ENCODE peak calls at places on chromosomes 7 and 10, in five cellular contexts. I is GM12878, F is H1, J is NT2/D1, C is HepG2. N is an unnamed sample.

GRCh38 chr10:80281784-80282505 is 7.5 kb downstream of the MAT1A start:
- DNase-seq in I (no peak), J (no peak), C (peak; percentile 82), F (no peak), N (no peak)

GRCh38 chr7:97027427-97028234 is 3.0 kb upstream of the DLX5 start:
- DNase-seq in C (peak; percentile 70), I (peak; percentile 13), F (peak; percentile 88), J (no peak), N (peak; percentile 76)

GRCh38 chr7:26777383-26777782 is 87.0 kb downstream of the SKAP2 start:
- DNase-seq in C (no peak), F (no peak), J (no peak), I (no peak), N (no peak)

GRCh38 chr7:149027560-149028345 is 552 bp downstream of the PDIA4 start:
- DNase-seq in I (no peak), C (no peak), F (no peak), J (no peak), N (no peak)

GRCh38 chr7:73766556-73767229 is 3.4 kb downstream of the CLDN3 start:
- DNase-seq in C (no peak), J (no peak), F (no peak), I (no peak), N (no peak)

GRCh38 chr10:50224330-50224952 is 26.9 kb downstream of the ASAH2 start:
- DNase-seq in J (peak; percentile 23), F (no peak), I (peak; percentile 36), C (peak; percentile 77), N (peak; percentile 56)

GRCh38 chr10:50622497-50623298 is 1.1 kb downstream of the SGMS1 start:
- DNase-seq in F (no peak), C (no peak), I (no peak), J (no peak), N (peak; percentile 18)

GRCh38 chr10:33216661-33217427 is 117.6 kb downstream of the NRP1 start:
- DNase-seq in J (no peak), C (peak; percentile 17), F (no peak), I (no peak), N (no peak)

GRCh38 chr7:51006483-51007235 is 224.0 kb upstream of the GRB10 start:
- DNase-seq in I (no peak), C (no peak), J (no peak), F (peak; percentile 36), N (no peak)

GRCh38 chr10:101011517-101012423 is 12.2 kb downstream of the LZTS2 start:
- DNase-seq in F (peak; percentile 65), J (no peak), I (no peak), C (peak; percentile 73), N (peak; percentile 67)

GRCh38 chr7:77330169-77330882 is 85.8 kb downstream of the GSAP start:
- DNase-seq in F (no peak), C (no peak), I (peak; percentile 86), J (no peak), N (no peak)

GRCh38 chr7:134153493-134154093 is 26.5 kb downstream of the LRGUK start:
- DNase-seq in I (no peak), C (no peak), F (no peak), J (no peak), N (no peak)

GRCh38 chr10:72248477-72249151 is 25.1 kb upstream of the DDIT4 start:
- DNase-seq in F (peak; percentile 61), I (peak; percentile 99), J (no peak), C (peak; percentile 68), N (peak; percentile 53)

GRCh38 chr10:71228875-71229720 is 16.7 kb downstream of the UNC5B start:
- DNase-seq in I (no peak), C (no peak), J (no peak), F (no peak), N (no peak)

GRCh38 chr7:129650056-129650758 is 38.7 kb downstream of the NRF1 start:
- DNase-seq in C (no peak), J (no peak), F (no peak), I (no peak), N (no peak)

GRCh38 chr7:17090751-17091150 is 207.7 kb upstream of the AHR start:
- DNase-seq in I (no peak), J (no peak), F (no peak), C (no peak), N (no peak)

GRCh38 chr7:157981778-157982177 is 605.8 kb downstream of the PTPRN2 start:
- DNase-seq in J (no peak), C (no peak), I (no peak), F (no peak), N (no peak)

GRCh38 chr7:98733036-98733435 is 116.0 kb downstream of the NPTX2 start:
- DNase-seq in C (peak; percentile 54), F (peak; percentile 96), J (peak; percentile 74), I (peak; percentile 20), N (peak; percentile 81)

GRCh38 chr7:6121141-6121540 is 90.0 kb downstream of the ANKRD61 start:
- DNase-seq in I (no peak), F (no peak), J (no peak), C (no peak), N (no peak)

GRCh38 chr7:12210179-12211053 is 678 bp upstream of the TMEM106B start:
- DNase-seq in I (no peak), F (no peak), J (no peak), C (peak; percentile 0), N (no peak)

GRCh38 chr10:129713659-129714265 is 246.7 kb downstream of the MGMT start:
- DNase-seq in J (no peak), F (no peak), C (no peak), I (no peak), N (no peak)

GRCh38 chr10:95485445-95485844 is 75.7 kb downstream of the SORBS1 start:
- DNase-seq in C (peak; percentile 24), I (no peak), F (no peak), J (no peak), N (no peak)

GRCh38 chr10:60444494-60445064 is 54.9 kb upstream of the ANK3 start:
- DNase-seq in J (no peak), I (no peak), F (no peak), C (peak; percentile 4), N (no peak)

GRCh38 chr10:45557275-45557905 is 115.2 kb downstream of the ZFAND4 start:
- DNase-seq in I (no peak), J (no peak), F (no peak), C (peak; percentile 49), N (no peak)

GRCh38 chr10:129777687-129778086 is 186.4 kb downstream of the EBF3 start:
- DNase-seq in F (no peak), J (no peak), I (no peak), C (no peak), N (no peak)

GRCh38 chr10:87500646-87501048 is 4.0 kb upstream of the MINPP1 start:
- DNase-seq in J (no peak), F (no peak), C (peak; percentile 95), I (no peak), N (no peak)

GRCh38 chr10:58661336-58661735 is 148.7 kb downstream of the BICC1 start:
- DNase-seq in I (no peak), J (no peak), C (no peak), F (no peak), N (no peak)

GRCh38 chr7:25093268-25093802 is 31.7 kb downstream of the CYCS start:
- DNase-seq in I (no peak), J (peak; percentile 81), C (peak; percentile 70), F (peak; percentile 92), N (peak; percentile 69)

GRCh38 chr7:96219382-96220130 is 102.3 kb downstream of the SLC25A13 start:
- DNase-seq in J (no peak), C (no peak), F (no peak), I (no peak), N (no peak)

GRCh38 chr10:25338271-25338670 is 163.5 kb downstream of the GPR158 start:
- DNase-seq in C (no peak), F (no peak), I (no peak), J (no peak), N (no peak)

GRCh38 chr7:12031186-12031585 is 179.9 kb upstream of the TMEM106B start:
- DNase-seq in C (no peak), J (no peak), F (no peak), I (no peak), N (no peak)

GRCh38 chr10:61335359-61335758 is 117.8 kb downstream of the TMEM26 start:
- DNase-seq in I (no peak), C (no peak), F (no peak), J (no peak), N (no peak)

GRCh38 chr10:58618158-58618676 is 105.5 kb downstream of the BICC1 start:
- DNase-seq in I (no peak), J (no peak), F (no peak), C (no peak), N (no peak)

GRCh38 chr10:61832866-61833481 is 68.5 kb upstream of the ARID5B start:
- DNase-seq in I (no peak), J (no peak), F (no peak), C (no peak), N (no peak)

GRCh38 chr10:57338823-57339558 is 928.7 kb downstream of the IPMK start:
- DNase-seq in I (peak; percentile 7), F (peak; percentile 44), C (peak; percentile 45), J (peak; percentile 13), N (peak; percentile 31)

GRCh38 chr10:103917326-103918052 is 495 bp downstream of the STN1 start:
- DNase-seq in I (no peak), J (peak; percentile 6), C (peak; percentile 18), F (no peak), N (peak; percentile 55)

GRCh38 chr7:27078616-27079233 is 17.1 kb downstream of the HOXA1 start:
- DNase-seq in I (no peak), F (no peak), J (no peak), C (no peak), N (no peak)

GRCh38 chr7:9488555-9488954 is 1055.1 kb downstream of the NXPH1 start:
- DNase-seq in F (no peak), C (no peak), J (no peak), I (no peak), N (no peak)
- TF ChIP-seq SUZ12 in F (no peak), C (no peak), J (no peak), I (no peak), N (no peak)

DNA sequence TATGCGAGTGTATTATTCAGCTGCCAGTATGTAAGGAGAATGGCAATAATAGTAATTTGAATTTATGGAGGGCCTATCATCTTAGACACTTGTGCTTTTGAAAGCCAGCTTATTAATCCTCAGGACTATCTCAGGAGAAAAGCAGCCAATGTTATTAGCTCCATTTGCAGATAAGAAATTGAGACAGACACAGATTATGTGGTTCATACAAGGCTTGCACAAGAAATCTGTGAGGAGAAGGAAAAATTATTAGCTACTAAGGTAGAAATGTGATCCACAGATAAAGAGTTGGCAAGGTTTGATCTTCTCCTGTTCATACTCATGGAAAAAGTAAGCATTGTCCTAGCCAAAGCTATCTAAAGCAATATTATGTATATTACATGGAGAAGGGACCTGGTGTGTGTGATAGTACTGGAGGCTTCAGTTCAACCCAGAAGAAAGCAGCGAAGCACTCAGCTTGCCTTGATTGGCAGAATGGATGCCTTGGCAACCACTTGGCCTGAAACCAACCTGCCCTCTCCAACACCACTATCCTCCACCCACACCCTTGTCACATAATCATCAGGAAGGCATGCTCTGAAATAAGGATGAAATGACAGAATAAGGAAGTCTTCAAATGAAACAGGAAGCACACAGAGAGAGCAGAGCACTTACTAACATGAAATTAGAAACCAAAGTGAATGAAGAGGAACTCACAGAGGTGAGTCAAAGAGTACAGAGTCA is 18.0 kb downstream of the MACC1 start:
- DNase-seq in C (no peak), J (no peak), F (no peak), I (peak; percentile 94), N (no peak)
- TF ChIP-seq SUZ12 in C (no peak), J (no peak), F (no peak), I (no peak), N (no peak)

GRCh38 chr7:54664235-54665228 is 94.5 kb downstream of the SEC61G start:
- DNase-seq in F (peak; percentile 85), C (peak; percentile 40), J (peak; percentile 75), I (no peak), N (peak; percentile 76)
- TF ChIP-seq SUZ12 in F (peak; percentile 26), C (no peak), J (peak; percentile 9), I (no peak), N (no peak)

GRCh38 chr10:124093076-124093773 is at the start of gene CHST15:
- DNase-seq in F (peak; percentile 76), J (peak; percentile 36), C (peak; percentile 86), I (no peak), N (peak; percentile 77)
- TF ChIP-seq SUZ12 in F (peak; percentile 7), J (no peak), C (no peak), I (peak; percentile 26), N (no peak)